ENCODE peak calls at places on chromosomes 12 and 14, in four cellular contexts. One of them, this sample, is unnamed.

GRCh38 chr12:2355198-2355597 is 302.4 kb downstream of the CACNA1C start:
- DNase-seq in hypothalamus: no peak
- DNase-seq in endothelial cell: no peak
- DNase-seq in posterior cingulate gyrus: no peak
- DNase-seq in this sample: no peak

GRCh38 chr14:104726600-104727451 is 2.8 kb downstream of the ADSS1 start:
- DNase-seq in posterior cingulate gyrus: no peak
- DNase-seq in endothelial cell: peak; percentile 47
- DNase-seq in hypothalamus: no peak
- DNase-seq in this sample: no peak

GRCh38 chr12:58249610-58250009 is 308.2 kb downstream of the ATP23 start:
- DNase-seq in posterior cingulate gyrus: no peak
- DNase-seq in endothelial cell: no peak
- DNase-seq in hypothalamus: no peak
- DNase-seq in this sample: no peak

GRCh38 chr12:94263011-94263786 is 114.8 kb downstream of the PLXNC1 start:
- DNase-seq in endothelial cell: no peak
- DNase-seq in hypothalamus: no peak
- DNase-seq in posterior cingulate gyrus: no peak
- DNase-seq in this sample: peak; percentile 20

GRCh38 chr12:6056406-6057211 is 67.9 kb downstream of the VWF start:
- DNase-seq in endothelial cell: peak; percentile 52
- DNase-seq in posterior cingulate gyrus: no peak
- DNase-seq in hypothalamus: no peak
- DNase-seq in this sample: peak; percentile 16

GRCh38 chr14:35147711-35148110 is 25.4 kb downstream of the PRORP start:
- DNase-seq in hypothalamus: no peak
- DNase-seq in posterior cingulate gyrus: no peak
- DNase-seq in endothelial cell: no peak
- DNase-seq in this sample: no peak

GRCh38 chr14:36866867-36867266 is 205.2 kb downstream of the PAX9 start:
- DNase-seq in endothelial cell: no peak
- DNase-seq in posterior cingulate gyrus: no peak
- DNase-seq in hypothalamus: no peak
- DNase-seq in this sample: no peak

GRCh38 chr14:59464651-59465569 is at the start of gene GPR135:
- DNase-seq in hypothalamus: no peak
- DNase-seq in endothelial cell: peak; percentile 66
- DNase-seq in posterior cingulate gyrus: peak; percentile 50
- DNase-seq in this sample: peak; percentile 38

GRCh38 chr12:47079894-47080724 is at the start of gene AMIGO2:
- DNase-seq in posterior cingulate gyrus: no peak
- DNase-seq in endothelial cell: peak; percentile 62
- DNase-seq in hypothalamus: no peak
- DNase-seq in this sample: peak; percentile 6

GRCh38 chr14:93683241-93683640 is 105.0 kb downstream of the PRIMA1 start:
- DNase-seq in hypothalamus: no peak
- DNase-seq in posterior cingulate gyrus: no peak
- DNase-seq in endothelial cell: no peak
- DNase-seq in this sample: no peak

GRCh38 chr12:26121841-26122680 is 2.8 kb downstream of the BHLHE41 start:
- DNase-seq in endothelial cell: peak; percentile 44
- DNase-seq in posterior cingulate gyrus: no peak
- DNase-seq in hypothalamus: no peak
- DNase-seq in this sample: no peak

GRCh38 chr14:20427231-20428009 is 8.5 kb downstream of the KLHL33 start:
- DNase-seq in endothelial cell: no peak
- DNase-seq in hypothalamus: no peak
- DNase-seq in posterior cingulate gyrus: no peak
- DNase-seq in this sample: no peak

GRCh38 chr14:45181329-45181728 is 45.6 kb downstream of the FANCM start:
- DNase-seq in hypothalamus: no peak
- DNase-seq in posterior cingulate gyrus: no peak
- DNase-seq in endothelial cell: no peak
- DNase-seq in this sample: no peak

GRCh38 chr14:73712540-73713141 is 1.5 kb downstream of the PNMA1 start:
- DNase-seq in endothelial cell: no peak
- DNase-seq in posterior cingulate gyrus: no peak
- DNase-seq in hypothalamus: no peak
- DNase-seq in this sample: no peak

GRCh38 chr14:94545131-94545841 is 16.0 kb upstream of the SERPINA4 start:
- DNase-seq in posterior cingulate gyrus: peak; percentile 59
- DNase-seq in endothelial cell: no peak
- DNase-seq in hypothalamus: no peak
- DNase-seq in this sample: no peak

GRCh38 chr14:103020271-103020910 is 37.0 kb downstream of the CDC42BPB start:
- DNase-seq in posterior cingulate gyrus: no peak
- DNase-seq in hypothalamus: no peak
- DNase-seq in endothelial cell: no peak
- DNase-seq in this sample: no peak

GRCh38 chr12:106139422-106140141 is 828 bp upstream of the NUAK1 start:
- DNase-seq in hypothalamus: peak; percentile 50
- DNase-seq in posterior cingulate gyrus: peak; percentile 39
- DNase-seq in endothelial cell: peak; percentile 70
- DNase-seq in this sample: no peak

GRCh38 chr12:57214398-57214781 is 2.2 kb upstream of the NXPH4 start:
- DNase-seq in posterior cingulate gyrus: no peak
- DNase-seq in endothelial cell: peak; percentile 71
- DNase-seq in hypothalamus: no peak
- DNase-seq in this sample: peak; percentile 46

GRCh38 chr12:25977047-25977446 is 18.6 kb downstream of the RASSF8 start:
- DNase-seq in hypothalamus: no peak
- DNase-seq in posterior cingulate gyrus: no peak
- DNase-seq in endothelial cell: no peak
- DNase-seq in this sample: no peak

GRCh38 chr14:33940561-33941011 is 10.3 kb downstream of the EGLN3 start:
- DNase-seq in endothelial cell: no peak
- DNase-seq in hypothalamus: no peak
- DNase-seq in posterior cingulate gyrus: no peak
- DNase-seq in this sample: no peak

GRCh38 chr14:98756749-98757148 is 515.2 kb downstream of the BCL11B start:
- DNase-seq in hypothalamus: no peak
- DNase-seq in endothelial cell: no peak
- DNase-seq in posterior cingulate gyrus: no peak
- DNase-seq in this sample: no peak

GRCh38 chr14:45949479-45949878 is 696.5 kb upstream of the MIS18BP1 start:
- DNase-seq in posterior cingulate gyrus: no peak
- DNase-seq in hypothalamus: no peak
- DNase-seq in endothelial cell: no peak
- DNase-seq in this sample: no peak

GRCh38 chr14:94028450-94028826 is 2.3 kb downstream of the OTUB2 start:
- DNase-seq in posterior cingulate gyrus: no peak
- DNase-seq in endothelial cell: no peak
- DNase-seq in hypothalamus: no peak
- DNase-seq in this sample: peak; percentile 18

GRCh38 chr14:95183532-95184412 is 26.4 kb upstream of the DICER1 start:
- DNase-seq in hypothalamus: no peak
- DNase-seq in posterior cingulate gyrus: no peak
- DNase-seq in endothelial cell: no peak
- DNase-seq in this sample: no peak

GRCh38 chr12:6539276-6540134 is 5.2 kb downstream of the GAPDH start:
- DNase-seq in endothelial cell: no peak
- DNase-seq in hypothalamus: no peak
- DNase-seq in posterior cingulate gyrus: no peak
- DNase-seq in this sample: no peak

GRCh38 chr12:754871-755562 is 2.6 kb downstream of the WNK1 start:
- DNase-seq in endothelial cell: no peak
- DNase-seq in hypothalamus: no peak
- DNase-seq in posterior cingulate gyrus: no peak
- DNase-seq in this sample: no peak

GRCh38 chr12:110077769-110078168 is 29.4 kb upstream of the C12orf76 start:
- DNase-seq in endothelial cell: no peak
- DNase-seq in posterior cingulate gyrus: no peak
- DNase-seq in hypothalamus: no peak
- DNase-seq in this sample: no peak

GRCh38 chr12:109840349-109841073 is 7.3 kb upstream of the TRPV4 start:
- DNase-seq in endothelial cell: no peak
- DNase-seq in posterior cingulate gyrus: no peak
- DNase-seq in hypothalamus: no peak
- DNase-seq in this sample: no peak

GRCh38 chr14:27995688-27996087 is 770.9 kb upstream of the FOXG1 start:
- DNase-seq in endothelial cell: no peak
- DNase-seq in posterior cingulate gyrus: no peak
- DNase-seq in hypothalamus: no peak
- DNase-seq in this sample: no peak

This sample was measured in CD4-positive, alpha-beta T cell.